ENCODE peak calls at places on chromosomes 4 and X, in six cellular contexts. E, T, G, Q, P and F are unnamed samples.

GRCh38 chr4:704971-705277 is 708 bp upstream of the PCGF3 start:
- DNase-seq in E (no peak), T (no peak), G (no peak), Q (no peak), P (no peak), F (no peak)

GRCh38 chrX:119753639-119754257 is 4.6 kb upstream of the SOWAHD start:
- DNase-seq in E (no peak), T (peak; percentile 59), G (peak; percentile 63), Q (no peak), P (peak; percentile 67), F (no peak)

GRCh38 chr4:137125011-137125410 is 407.3 kb downstream of the PCDH18 start:
- DNase-seq in E (peak; percentile 40), T (peak; percentile 78), G (peak; percentile 37), Q (no peak), P (no peak), F (no peak)

GRCh38 chr4:92305878-92306520 is 2.2 kb downstream of the GRID2 start:
- DNase-seq in E (no peak), T (no peak), G (no peak), Q (no peak), P (peak; percentile 26), F (no peak)

GRCh38 chr4:121217385-121217784 is 53.3 kb upstream of the TNIP3 start:
- DNase-seq in E (peak; percentile 32), T (peak; percentile 76), G (peak; percentile 59), Q (no peak), P (no peak), F (no peak)

GRCh38 chr4:139655116-139655515 is 10.5 kb upstream of the MGST2 start:
- DNase-seq in E (peak; percentile 27), T (peak; percentile 64), G (peak; percentile 73), Q (no peak), P (peak; percentile 59), F (no peak)

GRCh38 chrX:50167366-50167765 is 33.4 kb downstream of the AKAP4 start:
- DNase-seq in E (no peak), T (no peak), G (no peak), Q (no peak), P (no peak), F (no peak)

GRCh38 chr4:2515835-2516550 is 20.5 kb upstream of the FAM193A start:
- DNase-seq in E (no peak), T (no peak), G (peak; percentile 36), Q (no peak), P (no peak), F (no peak)

GRCh38 chr4:85963231-85963630 is 396.6 kb downstream of the MAPK10 start:
- DNase-seq in E (no peak), T (no peak), G (no peak), Q (no peak), P (no peak), F (no peak)
- H3K4me3 ChIP-seq in E (no peak overlapping the region), T (no peak overlapping the region), G (no peak overlapping the region), Q (no peak overlapping the region), P (no peak overlapping the region), F (no peak overlapping the region)

GRCh38 chr4:48015216-48015615 is 1.3 kb downstream of the CNGA1 start:
- DNase-seq in E (no peak), T (no peak), G (no peak), Q (no peak), P (no peak), F (no peak)
- H3K4me3 ChIP-seq in E (no peak overlapping the region), T (no peak overlapping the region), G (no peak overlapping the region), Q (no peak overlapping the region), P (no peak overlapping the region), F (no peak overlapping the region)

GRCh38 chr4:15912961-15913630 is 25.4 kb downstream of the FGFBP1 start:
- DNase-seq in E (no peak), T (peak; percentile 11), G (peak; percentile 65), Q (no peak), P (peak; percentile 64), F (no peak)
- H3K4me3 ChIP-seq in E (no peak overlapping the region), T (no peak overlapping the region), G (no peak overlapping the region), Q (no peak overlapping the region), P (no peak overlapping the region), F (no peak overlapping the region)

GRCh38 chrX:107298276-107298675 is 91.9 kb downstream of the DNAAF6 start:
- DNase-seq in E (no peak), T (no peak), G (no peak), Q (no peak), P (peak; percentile 39), F (no peak)

GRCh38 chrX:107301253-107301652 is 94.8 kb downstream of the DNAAF6 start:
- DNase-seq in E (no peak), T (no peak), G (no peak), Q (no peak), P (no peak), F (no peak)

GRCh38 chrX:107304141-107304540 is 97.7 kb downstream of the DNAAF6 start:
- DNase-seq in E (no peak), T (no peak), G (no peak), Q (no peak), P (no peak), F (no peak)
- H3K4me3 ChIP-seq in E (no peak overlapping the region), T (no peak overlapping the region), G (no peak overlapping the region), Q (no peak overlapping the region), P (no peak overlapping the region), F (no peak overlapping the region)